ENCODE peak calls at places on chromosomes 3 and 15, in eight cellular contexts. I is anterior cingulate cortex; O is SJSA1; G is HFF-Myc; L is NCI-H748 treated with DMSO at 0.1 percent for 48 hours; U is ACHN; B is KG1; K is CD8-positive, alpha-beta T cell. D is an unnamed sample.

GRCh38 chr15:66635817-66636216 is 66.2 kb upstream of the SMAD6 start:
- DNase-seq in I (no peak), O (no peak), L (no peak), U (no peak), B (no peak), K (no peak), G (no peak), D (no peak)

GRCh38 chr3:120200836-120201235 is 84.2 kb downstream of the GPR156 start:
- DNase-seq in L (no peak), O (no peak), U (no peak), K (no peak), G (no peak), B (no peak), I (no peak), D (no peak)

GRCh38 chr3:51874889-51875288 is 512 bp downstream of the IQCF5 start:
- DNase-seq in U (no peak), I (no peak), K (no peak), L (no peak), B (no peak), G (no peak), O (no peak), D (no peak)

GRCh38 chr3:100103558-100104441 is 10.5 kb downstream of the FILIP1L start:
- DNase-seq in O (peak; percentile 71), U (no peak), L (no peak), I (no peak), B (no peak), G (no peak), K (no peak), D (no peak)

GRCh38 chr15:63288778-63289378 is 11.5 kb downstream of the APH1B start:
- DNase-seq in K (no peak), L (peak; percentile 29), G (no peak), O (no peak), U (peak; percentile 53), I (no peak), B (peak; percentile 27), D (peak; percentile 51)

GRCh38 chr15:60390231-60390630 is 7.6 kb downstream of the ANXA2 start:
- DNase-seq in L (no peak), U (no peak), O (peak; percentile 21), I (no peak), B (no peak), G (no peak), K (no peak), D (no peak)

GRCh38 chr3:126782554-126782953 is 78.5 kb downstream of the CHCHD6 start:
- DNase-seq in U (peak; percentile 82), I (no peak), B (no peak), L (no peak), O (peak; percentile 94), K (no peak), G (peak; percentile 70), D (no peak)

GRCh38 chr15:84961114-84961452 is 20.6 kb upstream of the PDE8A start:
- DNase-seq in L (no peak), U (peak; percentile 64), G (no peak), I (no peak), B (no peak), K (no peak), O (no peak), D (no peak)

GRCh38 chr3:189041482-189042090 is 130.2 kb upstream of the TPRG1 start:
- DNase-seq in U (peak; percentile 50), L (no peak), I (no peak), G (peak; percentile 25), K (peak; percentile 69), O (no peak), B (no peak), D (no peak)

GRCh38 chr3:171284308-171285075 is 175.7 kb downstream of the TNIK start:
- DNase-seq in O (peak; percentile 64), L (no peak), G (peak; percentile 66), U (peak; percentile 91), I (no peak), B (peak; percentile 20), K (no peak), D (no peak)

GRCh38 chr3:154122096-154122911 is 1.1 kb downstream of the ARHGEF26 start:
- DNase-seq in O (no peak), L (no peak), K (no peak), I (no peak), U (no peak), G (no peak), B (no peak), D (no peak)

GRCh38 chr15:79065744-79066376 is 24.7 kb downstream of the RASGRF1 start:
- DNase-seq in G (no peak), B (no peak), I (no peak), O (no peak), K (no peak), L (no peak), U (no peak), D (no peak)